ENCODE peak calls at places on chromosomes 1 and 21, in seven cellular contexts. C is Calu3, R is fibroblast of pulmonary artery, L is left ventricle myocardium inferior, B is ovary, I is prostate gland, M is HCT116. D is an unnamed sample.
A peak's percentile ranks its signal among the peaks of the same experiment; 100 is the strongest.

GRCh38 chr1:236854602-236854978 is 59.5 kb downstream of the MTR start:
- DNase-seq in B (no peak), R (peak; percentile 43), C (no peak), I (no peak), M (no peak), L (no peak), D (peak; percentile 16)

GRCh38 chr1:54356680-54357147 is 49.5 kb downstream of the SSBP3 start:
- DNase-seq in M (no peak), C (no peak), I (no peak), B (no peak), R (no peak), L (no peak), D (no peak)

GRCh38 chr1:70411360-70411844 is 334 bp downstream of the CTH start:
- DNase-seq in R (no peak), L (peak; percentile 29), M (no peak), B (no peak), C (no peak), I (no peak), D (peak; percentile 56)

GRCh38 chr1:39238476-39238875 is 34.0 kb downstream of the MACF1 start:
- DNase-seq in M (no peak), R (peak; percentile 97), I (no peak), C (no peak), L (peak; percentile 38), B (no peak), D (no peak)

GRCh38 chr1:75471245-75471644 is 139.7 kb downstream of the SLC44A5 start:
- DNase-seq in R (no peak), I (no peak), C (no peak), B (no peak), L (no peak), M (no peak), D (no peak)

GRCh38 chr1:185636848-185637247 is 97.3 kb upstream of the HMCN1 start:
- DNase-seq in M (no peak), C (no peak), I (no peak), L (no peak), B (no peak), R (no peak), D (no peak)

GRCh38 chr1:65141394-65141793 is 6.6 kb upstream of the AK4 start:
- DNase-seq in M (peak; percentile 45), R (peak; percentile 52), L (no peak), I (no peak), C (peak; percentile 28), B (no peak), D (peak; percentile 5)

GRCh38 chr21:32698971-32699693 is 28.7 kb downstream of the SYNJ1 start:
- DNase-seq in C (no peak), L (no peak), B (no peak), R (peak; percentile 25), I (no peak), M (no peak), D (no peak)

GRCh38 chr1:216458807-216459206 is 35.6 kb upstream of the USH2A start:
- DNase-seq in I (no peak), B (no peak), M (no peak), C (no peak), R (no peak), L (no peak), D (no peak)

GRCh38 chr21:39961251-39961650 is 94.0 kb downstream of the PCP4 start:
- DNase-seq in R (no peak), L (no peak), I (no peak), B (no peak), M (no peak), C (no peak), D (no peak)

GRCh38 chr1:31297273-31298247 is 728 bp downstream of the ZCCHC17 start:
- DNase-seq in M (no peak), R (peak; percentile 31), C (no peak), I (no peak), B (no peak), L (no peak), D (peak; percentile 2)

GRCh38 chr1:117658676-117659075 is 52.8 kb downstream of the TENT5C start:
- DNase-seq in L (no peak), B (no peak), C (no peak), M (no peak), I (no peak), R (no peak), D (no peak)

GRCh38 chr1:84853743-84854721 is 39.0 kb downstream of the LPAR3 start:
- DNase-seq in I (no peak), R (peak; percentile 89), M (peak; percentile 56), B (no peak), L (no peak), C (peak; percentile 38), D (peak; percentile 98)

GRCh38 chr1:150322310-150322709 is 977 bp downstream of the PRPF3 start:
- DNase-seq in B (no peak), C (no peak), R (peak; percentile 17), L (no peak), I (no peak), M (no peak), D (no peak)

GRCh38 chr1:228141871-228142615 is 2.0 kb downstream of the GUK1 start:
- DNase-seq in M (no peak), R (no peak), I (no peak), L (no peak), B (peak; percentile 64), C (no peak), D (no peak)

GRCh38 chr1:223393275-223394214 is at the start of gene CCDC185:
- DNase-seq in R (no peak), M (no peak), I (no peak), L (no peak), C (peak; percentile 52), B (peak; percentile 34), D (no peak)

GRCh38 chr1:204977327-204977726 is 65.7 kb upstream of the CNTN2 start:
- DNase-seq in B (no peak), C (no peak), I (no peak), L (no peak), M (no peak), R (no peak), D (no peak)

GRCh38 chr1:219517031-219517430 is 95.9 kb downstream of the ZC3H11B start:
- DNase-seq in L (no peak), C (peak; percentile 34), B (no peak), R (no peak), I (no peak), M (peak; percentile 6), D (peak; percentile 21)

GRCh38 chr1:6392880-6393399 is 627 bp downstream of the ACOT7 start:
- DNase-seq in R (no peak), B (no peak), I (no peak), L (no peak), C (no peak), M (no peak), D (no peak)

GRCh38 chr1:235298772-235299513 is 29.0 kb downstream of the ARID4B start:
- DNase-seq in I (no peak), C (no peak), B (no peak), M (no peak), L (no peak), R (no peak), D (no peak)

GRCh38 chr1:58157281-58157680 is 389.2 kb downstream of the OMA1 start:
- DNase-seq in R (no peak), I (no peak), B (no peak), M (no peak), L (no peak), C (no peak), D (no peak)

GRCh38 chr1:231779081-231779480 is 152.5 kb downstream of the DISC1 start:
- DNase-seq in M (no peak), B (no peak), L (no peak), C (no peak), I (no peak), R (no peak), D (no peak)

GRCh38 chr1:231770776-231771175 is 144.2 kb downstream of the DISC1 start:
- DNase-seq in L (no peak), M (no peak), B (no peak), R (no peak), I (no peak), C (no peak), D (no peak)

GRCh38 chr1:231778009-231778719 is 151.6 kb downstream of the DISC1 start:
- DNase-seq in L (peak; percentile 24), C (peak; percentile 78), R (peak; percentile 42), M (peak; percentile 12), I (peak; percentile 67), B (no peak), D (peak; percentile 86)

GRCh38 chr1:231774719-231775322 is 148.2 kb downstream of the DISC1 start:
- DNase-seq in I (no peak), R (peak; percentile 70), L (no peak), B (no peak), M (no peak), C (no peak), D (no peak)

GRCh38 chr1:231776006-231776707 is 149.6 kb downstream of the DISC1 start:
- DNase-seq in I (no peak), L (no peak), C (no peak), M (no peak), B (no peak), R (peak; percentile 61), D (no peak)
- TF ChIP-seq CTCF in I (no peak), L (no peak), C (no peak), M (no peak), B (no peak), R (no peak), D (no peak)

GRCh38 chr1:179930867-179931266 is 23.7 kb upstream of the CEP350 start:
- DNase-seq in I (peak; percentile 22), B (no peak), R (no peak), C (no peak), M (no peak), L (no peak), D (no peak)

GRCh38 chr1:179933219-179933618 is 21.4 kb upstream of the CEP350 start:
- DNase-seq in R (no peak), M (no peak), L (no peak), I (no peak), B (no peak), C (no peak), D (no peak)

GRCh38 chr1:179925906-179926305 is 28.7 kb upstream of the CEP350 start:
- DNase-seq in M (no peak), L (no peak), C (no peak), I (no peak), R (no peak), B (no peak), D (no peak)

GRCh38 chr1:179926494-179927205 is 28.0 kb upstream of the CEP350 start:
- DNase-seq in I (no peak), B (no peak), M (no peak), R (peak; percentile 68), L (no peak), C (no peak), D (peak; percentile 75)

GRCh38 chr1:179929955-179930798 is 24.4 kb upstream of the CEP350 start:
- DNase-seq in C (no peak), B (no peak), I (no peak), L (no peak), M (no peak), R (peak; percentile 7), D (no peak)
- TF ChIP-seq CTCF in C (no peak), B (no peak), I (no peak), L (no peak), M (no peak), R (no peak), D (no peak)

GRCh38 chr1:72623299-72623708 is 341.0 kb upstream of the NEGR1 start:
- DNase-seq in M (no peak), C (peak; percentile 9), R (peak; percentile 62), I (peak; percentile 4), L (no peak), B (no peak), D (peak; percentile 0)
- TF ChIP-seq CTCF in M (peak; percentile 22), C (peak; percentile 32), R (peak; percentile 75), I (no peak), L (peak; percentile 61), B (no peak), D (peak; percentile 69)

GRCh38 chr21:45529785-45530422 is 12.3 kb downstream of the SLC19A1 start:
- DNase-seq in R (no peak), I (no peak), M (no peak), B (no peak), C (no peak), L (no peak), D (no peak)
- TF ChIP-seq CTCF in R (no peak), I (no peak), M (no peak), B (no peak), C (no peak), L (no peak), D (no peak)